ENCODE peak calls at places on chromosomes 4 and X, in eight cellular contexts. One of them, this sample, is unnamed.

GRCh38 chr4:155909615-155910226 is 6.2 kb downstream of the TDO2 start:
- DNase-seq in aorta: no peak
- DNase-seq in heart right ventricle: no peak
- DNase-seq in foreskin keratinocyte: no peak
- DNase-seq in lower lobe of right lung: no peak
- DNase-seq in spleen: no peak
- DNase-seq in psoas muscle: no peak
- DNase-seq in ovary: no peak
- DNase-seq in this sample: no peak

GRCh38 chr4:98630804-98631454 is 27.5 kb downstream of the TSPAN5 start:
- DNase-seq in aorta: no peak
- DNase-seq in heart right ventricle: no peak
- DNase-seq in foreskin keratinocyte: no peak
- DNase-seq in lower lobe of right lung: no peak
- DNase-seq in spleen: no peak
- DNase-seq in psoas muscle: no peak
- DNase-seq in ovary: no peak
- DNase-seq in this sample: no peak

GRCh38 chrX:105845661-105846060 is 23.3 kb downstream of the NRK start:
- DNase-seq in aorta: no peak
- DNase-seq in heart right ventricle: no peak
- DNase-seq in foreskin keratinocyte: no peak
- DNase-seq in lower lobe of right lung: no peak
- DNase-seq in spleen: no peak
- DNase-seq in psoas muscle: no peak
- DNase-seq in ovary: no peak
- DNase-seq in this sample: no peak

GRCh38 chrX:1450381-1451161 is 2.1 kb downstream of the ASMTL start:
- DNase-seq in aorta: no peak
- DNase-seq in heart right ventricle: no peak
- DNase-seq in foreskin keratinocyte: no peak
- DNase-seq in lower lobe of right lung: no peak
- DNase-seq in spleen: peak; percentile 69
- DNase-seq in psoas muscle: no peak
- DNase-seq in ovary: no peak
- DNase-seq in this sample: peak; percentile 38

GRCh38 chr4:186554890-186555827 is at the start of gene MTNR1A:
- DNase-seq in aorta: no peak
- DNase-seq in heart right ventricle: no peak
- DNase-seq in foreskin keratinocyte: peak; percentile 23
- DNase-seq in lower lobe of right lung: no peak
- DNase-seq in spleen: peak; percentile 69
- DNase-seq in psoas muscle: no peak
- DNase-seq in ovary: no peak
- DNase-seq in this sample: no peak

GRCh38 chr4:146368209-146368608 is 153.5 kb downstream of the SLC10A7 start:
- DNase-seq in aorta: no peak
- DNase-seq in heart right ventricle: peak; percentile 12
- DNase-seq in foreskin keratinocyte: no peak
- DNase-seq in lower lobe of right lung: no peak
- DNase-seq in spleen: no peak
- DNase-seq in psoas muscle: no peak
- DNase-seq in ovary: no peak
- DNase-seq in this sample: no peak

GRCh38 chr4:4302416-4302815 is 12.4 kb downstream of the ZBTB49 start:
- DNase-seq in aorta: no peak
- DNase-seq in heart right ventricle: no peak
- DNase-seq in foreskin keratinocyte: peak; percentile 33
- DNase-seq in lower lobe of right lung: no peak
- DNase-seq in spleen: no peak
- DNase-seq in psoas muscle: no peak
- DNase-seq in ovary: no peak
- DNase-seq in this sample: no peak

GRCh38 chrX:139640259-139640658 is 67.7 kb downstream of the MCF2 start:
- DNase-seq in aorta: no peak
- DNase-seq in heart right ventricle: no peak
- DNase-seq in foreskin keratinocyte: peak; percentile 57
- DNase-seq in lower lobe of right lung: no peak
- DNase-seq in spleen: no peak
- DNase-seq in psoas muscle: no peak
- DNase-seq in ovary: no peak
- DNase-seq in this sample: no peak

GRCh38 chr4:157389751-157390150 is 169.2 kb downstream of the GRIA2 start:
- DNase-seq in aorta: no peak
- DNase-seq in heart right ventricle: no peak
- DNase-seq in foreskin keratinocyte: no peak
- DNase-seq in lower lobe of right lung: no peak
- DNase-seq in spleen: no peak
- DNase-seq in psoas muscle: no peak
- DNase-seq in ovary: no peak
- DNase-seq in this sample: no peak

GRCh38 chr4:85994576-85994975 is 365.3 kb downstream of the MAPK10 start:
- DNase-seq in aorta: no peak
- DNase-seq in heart right ventricle: no peak
- DNase-seq in foreskin keratinocyte: no peak
- DNase-seq in lower lobe of right lung: no peak
- DNase-seq in spleen: no peak
- DNase-seq in psoas muscle: no peak
- DNase-seq in ovary: no peak
- DNase-seq in this sample: no peak

GRCh38 chrX:40298569-40298968 is 200.8 kb upstream of the BCOR start:
- DNase-seq in aorta: no peak
- DNase-seq in heart right ventricle: no peak
- DNase-seq in foreskin keratinocyte: no peak
- DNase-seq in lower lobe of right lung: no peak
- DNase-seq in spleen: no peak
- DNase-seq in psoas muscle: no peak
- DNase-seq in ovary: peak; percentile 30
- DNase-seq in this sample: no peak

GRCh38 chrX:40996886-40997530 is 88.2 kb upstream of the USP9X start:
- DNase-seq in aorta: no peak
- DNase-seq in heart right ventricle: peak; percentile 4
- DNase-seq in foreskin keratinocyte: peak; percentile 56
- DNase-seq in lower lobe of right lung: no peak
- DNase-seq in spleen: no peak
- DNase-seq in psoas muscle: no peak
- DNase-seq in ovary: no peak
- DNase-seq in this sample: no peak

GRCh38 chr4:153988446-153988845 is 199.6 kb upstream of the SFRP2 start:
- DNase-seq in aorta: no peak
- DNase-seq in heart right ventricle: no peak
- DNase-seq in foreskin keratinocyte: no peak
- DNase-seq in lower lobe of right lung: no peak
- DNase-seq in spleen: no peak
- DNase-seq in psoas muscle: no peak
- DNase-seq in ovary: no peak
- DNase-seq in this sample: no peak

GRCh38 chr4:87575408-87575807 is 32.9 kb upstream of the DSPP start:
- DNase-seq in aorta: no peak
- DNase-seq in heart right ventricle: no peak
- DNase-seq in foreskin keratinocyte: no peak
- DNase-seq in lower lobe of right lung: no peak
- DNase-seq in spleen: no peak
- DNase-seq in psoas muscle: no peak
- DNase-seq in ovary: no peak
- DNase-seq in this sample: no peak

DNA sequence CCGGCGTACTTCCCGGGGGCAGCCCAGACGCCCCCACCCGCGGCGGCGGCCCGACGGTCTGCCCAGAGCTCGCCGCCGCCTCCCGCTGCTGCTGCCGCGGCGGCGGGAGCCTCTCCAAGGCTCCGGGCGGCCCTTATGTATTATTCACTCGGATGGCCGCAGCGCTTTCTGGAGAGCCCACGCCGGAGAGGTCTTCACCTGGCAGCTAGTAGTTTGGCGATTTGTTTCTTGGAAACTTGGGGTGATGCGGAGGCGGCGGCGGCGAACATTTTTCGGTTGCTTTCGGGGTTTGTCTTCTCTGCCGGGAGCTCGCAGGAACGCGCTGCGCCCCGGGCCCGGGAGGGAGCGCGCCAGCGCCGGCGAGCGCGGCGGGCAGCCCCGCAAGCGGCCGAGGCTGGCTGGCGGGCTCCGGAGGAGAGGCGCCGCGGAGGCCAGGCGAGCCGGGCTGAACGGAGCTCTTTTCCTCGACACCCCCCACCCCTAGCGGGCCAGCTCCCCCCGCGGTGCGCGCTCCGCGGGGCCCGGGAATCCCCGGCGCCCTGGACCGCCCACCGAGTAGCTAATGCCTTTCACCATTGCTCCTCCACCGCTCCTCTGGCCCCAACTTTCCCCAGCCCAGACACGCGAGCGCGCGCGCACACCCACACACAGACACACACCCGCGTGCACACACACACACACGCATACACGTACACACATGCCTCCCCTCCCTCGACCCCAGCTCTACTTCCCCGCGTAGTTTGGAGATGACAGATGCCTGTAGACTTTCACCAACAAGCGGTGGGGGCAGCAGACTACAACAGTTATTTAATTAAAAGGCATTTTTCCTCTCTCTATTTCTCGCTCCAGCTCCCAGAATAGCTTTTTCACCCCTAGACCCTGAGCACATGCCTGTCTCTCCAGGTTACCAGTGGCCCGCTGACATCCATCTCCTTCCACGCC is 113.4 kb downstream of the DHX15 start:
- DNase-seq in aorta: peak; percentile 52
- DNase-seq in heart right ventricle: peak; percentile 25
- DNase-seq in foreskin keratinocyte: peak; percentile 47
- DNase-seq in lower lobe of right lung: peak; percentile 45
- DNase-seq in spleen: no peak
- DNase-seq in psoas muscle: peak; percentile 67
- DNase-seq in ovary: peak; percentile 58
- DNase-seq in this sample: peak; percentile 66
- H3K27ac ChIP-seq in aorta: no peak overlapping the region
- H3K27ac ChIP-seq in heart right ventricle: peak overlapping the region; percentile 62
- H3K27ac ChIP-seq in foreskin keratinocyte: no peak overlapping the region
- H3K27ac ChIP-seq in lower lobe of right lung: no peak overlapping the region
- H3K27ac ChIP-seq in spleen: no peak overlapping the region
- H3K27ac ChIP-seq in psoas muscle: peak overlapping the region; percentile 53
- H3K27ac ChIP-seq in ovary: peak overlapping the region; percentile 42
- H3K27ac ChIP-seq in this sample: peak overlapping the region; percentile 24

DNA sequence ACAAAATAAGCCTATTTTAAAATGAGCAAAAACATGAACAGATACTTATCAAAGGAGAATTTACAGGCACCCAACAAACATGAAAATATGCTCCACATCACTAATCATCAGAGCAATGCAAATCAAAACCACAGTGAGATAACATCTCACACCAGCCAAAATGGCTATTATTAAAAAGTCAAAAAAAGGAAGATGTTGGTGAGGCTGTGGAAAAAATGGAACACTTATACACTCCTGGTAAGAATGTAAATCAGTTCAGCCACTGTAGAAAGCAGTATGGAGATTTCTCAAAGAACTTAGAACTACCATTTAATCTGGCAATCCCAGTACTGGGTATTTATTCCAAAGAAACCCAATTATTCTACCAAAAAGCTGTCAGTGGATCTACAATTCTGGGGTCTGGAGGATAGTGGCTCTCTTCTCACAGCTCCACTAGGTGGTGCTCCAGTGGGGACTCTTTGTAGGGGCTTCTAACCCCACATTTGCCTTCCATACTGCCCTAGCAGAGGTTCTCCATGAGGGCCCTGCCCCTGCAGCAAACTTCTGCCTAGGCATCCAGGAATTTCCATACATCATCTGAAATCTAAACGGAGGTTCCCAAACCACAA is 9.1 kb upstream of the ZNF732 start:
- DNase-seq in aorta: no peak
- DNase-seq in heart right ventricle: no peak
- DNase-seq in foreskin keratinocyte: no peak
- DNase-seq in lower lobe of right lung: no peak
- DNase-seq in spleen: no peak
- DNase-seq in psoas muscle: no peak
- DNase-seq in ovary: no peak
- DNase-seq in this sample: no peak
- H3K27ac ChIP-seq in aorta: no peak overlapping the region
- H3K27ac ChIP-seq in heart right ventricle: no peak overlapping the region
- H3K27ac ChIP-seq in foreskin keratinocyte: no peak overlapping the region
- H3K27ac ChIP-seq in lower lobe of right lung: no peak overlapping the region
- H3K27ac ChIP-seq in spleen: no peak overlapping the region
- H3K27ac ChIP-seq in psoas muscle: no peak overlapping the region
- H3K27ac ChIP-seq in ovary: no peak overlapping the region
- H3K27ac ChIP-seq in this sample: no peak overlapping the region

DNA sequence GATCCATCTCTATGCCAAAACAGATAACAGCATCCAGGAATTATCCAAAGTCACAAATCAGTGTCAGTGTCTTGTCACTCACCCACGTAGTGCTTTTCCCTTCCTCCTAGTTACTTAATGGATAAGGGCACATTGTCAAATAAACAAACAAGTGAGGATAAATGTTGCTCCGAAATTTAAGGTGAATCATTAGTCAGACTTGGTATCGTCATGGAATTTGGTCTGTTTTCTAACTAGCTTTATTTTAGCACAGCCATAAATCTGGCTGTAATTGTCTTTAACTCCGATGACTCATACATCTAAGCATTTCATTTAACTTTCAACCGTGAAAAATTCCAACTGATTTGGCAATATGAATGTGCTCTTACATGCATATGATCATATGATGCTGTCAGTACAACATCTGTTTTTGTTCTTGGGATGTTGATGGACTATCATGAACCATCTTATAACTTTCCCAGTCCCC is 83.3 kb downstream of the SNCA start:
- DNase-seq in aorta: no peak
- DNase-seq in heart right ventricle: no peak
- DNase-seq in foreskin keratinocyte: peak; percentile 99
- DNase-seq in lower lobe of right lung: no peak
- DNase-seq in spleen: no peak
- DNase-seq in psoas muscle: no peak
- DNase-seq in ovary: no peak
- DNase-seq in this sample: no peak
- H3K27ac ChIP-seq in aorta: no peak overlapping the region
- H3K27ac ChIP-seq in heart right ventricle: peak overlapping the region; percentile 29
- H3K27ac ChIP-seq in foreskin keratinocyte: peak overlapping the region; percentile 55
- H3K27ac ChIP-seq in lower lobe of right lung: peak overlapping the region; percentile 59
- H3K27ac ChIP-seq in spleen: no peak overlapping the region
- H3K27ac ChIP-seq in psoas muscle: no peak overlapping the region
- H3K27ac ChIP-seq in ovary: peak overlapping the region; percentile 64
- H3K27ac ChIP-seq in this sample: peak overlapping the region; percentile 55

GRCh38 chr4:168882650-168883233 is 127.3 kb downstream of the CBR4 start:
- DNase-seq in aorta: no peak
- DNase-seq in heart right ventricle: no peak
- DNase-seq in foreskin keratinocyte: peak; percentile 45
- DNase-seq in lower lobe of right lung: no peak
- DNase-seq in spleen: no peak
- DNase-seq in psoas muscle: peak; percentile 61
- DNase-seq in ovary: no peak
- DNase-seq in this sample: no peak
- H3K27ac ChIP-seq in aorta: peak overlapping the region; percentile 65
- H3K27ac ChIP-seq in heart right ventricle: no peak overlapping the region
- H3K27ac ChIP-seq in foreskin keratinocyte: no peak overlapping the region
- H3K27ac ChIP-seq in lower lobe of right lung: no peak overlapping the region
- H3K27ac ChIP-seq in spleen: no peak overlapping the region
- H3K27ac ChIP-seq in psoas muscle: peak overlapping the region; percentile 77
- H3K27ac ChIP-seq in ovary: no peak overlapping the region
- H3K27ac ChIP-seq in this sample: no peak overlapping the region

This sample was measured in upper lobe of right lung.